ENCODE peak calls at places on chromosome 17, in six cellular contexts. One of them, this sample, is unnamed.

GRCh38 chr17:29619251-29619650 is 3.5 kb downstream of the CORO6 start:
- DNase-seq in fibroblast of mammary gland: peak; percentile 48
- DNase-seq in mammary epithelial cell: no peak
- DNase-seq in A549: no peak
- DNase-seq in AG04449: no peak
- DNase-seq in esophagus squamous epithelium: no peak
- DNase-seq in this sample: no peak

GRCh38 chr17:27354491-27355081 is 60.7 kb downstream of the WSB1 start:
- DNase-seq in fibroblast of mammary gland: no peak
- DNase-seq in mammary epithelial cell: peak; percentile 51
- DNase-seq in A549: no peak
- DNase-seq in AG04449: no peak
- DNase-seq in esophagus squamous epithelium: no peak
- DNase-seq in this sample: peak; percentile 56

GRCh38 chr17:69047368-69048263 is 13.1 kb downstream of the ABCA9 start:
- DNase-seq in fibroblast of mammary gland: peak; percentile 85
- DNase-seq in mammary epithelial cell: peak; percentile 52
- DNase-seq in A549: no peak
- DNase-seq in AG04449: peak; percentile 42
- DNase-seq in esophagus squamous epithelium: no peak
- DNase-seq in this sample: no peak

GRCh38 chr17:16027708-16028584 is 28.3 kb downstream of the TTC19 start:
- DNase-seq in fibroblast of mammary gland: peak; percentile 94
- DNase-seq in mammary epithelial cell: peak; percentile 92
- DNase-seq in A549: peak; percentile 95
- DNase-seq in AG04449: peak; percentile 76
- DNase-seq in esophagus squamous epithelium: no peak
- DNase-seq in this sample: no peak

GRCh38 chr17:31427684-31428083 is 36.2 kb downstream of the RAB11FIP4 start:
- DNase-seq in fibroblast of mammary gland: no peak
- DNase-seq in mammary epithelial cell: no peak
- DNase-seq in A549: no peak
- DNase-seq in AG04449: no peak
- DNase-seq in esophagus squamous epithelium: no peak
- DNase-seq in this sample: no peak

GRCh38 chr17:77637807-77638182 is 320.7 kb upstream of the TNRC6C start:
- DNase-seq in fibroblast of mammary gland: no peak
- DNase-seq in mammary epithelial cell: no peak
- DNase-seq in A549: no peak
- DNase-seq in AG04449: no peak
- DNase-seq in esophagus squamous epithelium: no peak
- DNase-seq in this sample: no peak

GRCh38 chr17:15954222-15954621 is 9.3 kb downstream of the ADORA2B start:
- DNase-seq in fibroblast of mammary gland: peak; percentile 84
- DNase-seq in mammary epithelial cell: peak; percentile 92
- DNase-seq in A549: peak; percentile 47
- DNase-seq in AG04449: peak; percentile 64
- DNase-seq in esophagus squamous epithelium: no peak
- DNase-seq in this sample: no peak

GRCh38 chr17:50596191-50597037 is 35.9 kb downstream of the CACNA1G start:
- DNase-seq in fibroblast of mammary gland: no peak
- DNase-seq in mammary epithelial cell: no peak
- DNase-seq in A549: no peak
- DNase-seq in AG04449: no peak
- DNase-seq in esophagus squamous epithelium: no peak
- DNase-seq in this sample: no peak

GRCh38 chr17:65901394-65901793 is 290.5 kb downstream of the CEP112 start:
- DNase-seq in fibroblast of mammary gland: no peak
- DNase-seq in mammary epithelial cell: no peak
- DNase-seq in A549: no peak
- DNase-seq in AG04449: no peak
- DNase-seq in esophagus squamous epithelium: no peak
- DNase-seq in this sample: no peak

GRCh38 chr17:32849879-32850278 is 27.0 kb downstream of the MYO1D start:
- DNase-seq in fibroblast of mammary gland: peak; percentile 58
- DNase-seq in mammary epithelial cell: no peak
- DNase-seq in A549: no peak
- DNase-seq in AG04449: no peak
- DNase-seq in esophagus squamous epithelium: no peak
- DNase-seq in this sample: no peak

GRCh38 chr17:77948690-77949114 is 9.8 kb upstream of the TNRC6C start:
- DNase-seq in fibroblast of mammary gland: peak; percentile 61
- DNase-seq in mammary epithelial cell: peak; percentile 49
- DNase-seq in A549: peak; percentile 74
- DNase-seq in AG04449: no peak
- DNase-seq in esophagus squamous epithelium: no peak
- DNase-seq in this sample: no peak

GRCh38 chr17:54967621-54968258 is 714 bp downstream of the COX11 start:
- DNase-seq in fibroblast of mammary gland: peak; percentile 66
- DNase-seq in mammary epithelial cell: peak; percentile 35
- DNase-seq in A549: peak; percentile 64
- DNase-seq in AG04449: no peak
- DNase-seq in esophagus squamous epithelium: no peak
- DNase-seq in this sample: no peak

GRCh38 chr17:32323784-32324590 is 18.0 kb downstream of the C17orf75 start:
- DNase-seq in fibroblast of mammary gland: no peak
- DNase-seq in mammary epithelial cell: peak; percentile 72
- DNase-seq in A549: no peak
- DNase-seq in AG04449: no peak
- DNase-seq in esophagus squamous epithelium: no peak
- DNase-seq in this sample: no peak

GRCh38 chr17:76540381-76541300 is 797 bp downstream of the PRCD start:
- DNase-seq in fibroblast of mammary gland: peak; percentile 94
- DNase-seq in mammary epithelial cell: peak; percentile 92
- DNase-seq in A549: peak; percentile 100
- DNase-seq in AG04449: no peak
- DNase-seq in esophagus squamous epithelium: no peak
- DNase-seq in this sample: peak; percentile 95

GRCh38 chr17:10622610-10623485 is 34.3 kb downstream of the MYH3 start:
- DNase-seq in fibroblast of mammary gland: no peak
- DNase-seq in mammary epithelial cell: peak; percentile 92
- DNase-seq in A549: no peak
- DNase-seq in AG04449: no peak
- DNase-seq in esophagus squamous epithelium: no peak
- DNase-seq in this sample: no peak

GRCh38 chr17:62565817-62566216 is 61.7 kb upstream of the MRC2 start:
- DNase-seq in fibroblast of mammary gland: peak; percentile 85
- DNase-seq in mammary epithelial cell: peak; percentile 78
- DNase-seq in A549: peak; percentile 42
- DNase-seq in AG04449: peak; percentile 44
- DNase-seq in esophagus squamous epithelium: no peak
- DNase-seq in this sample: no peak

GRCh38 chr17:38466346-38467315 is 38.4 kb downstream of the ARHGAP23 start:
- DNase-seq in fibroblast of mammary gland: no peak
- DNase-seq in mammary epithelial cell: no peak
- DNase-seq in A549: no peak
- DNase-seq in AG04449: no peak
- DNase-seq in esophagus squamous epithelium: no peak
- DNase-seq in this sample: no peak

GRCh38 chr17:50660042-50660886 is 25.6 kb downstream of the ABCC3 start:
- DNase-seq in fibroblast of mammary gland: peak; percentile 34
- DNase-seq in mammary epithelial cell: no peak
- DNase-seq in A549: peak; percentile 82
- DNase-seq in AG04449: no peak
- DNase-seq in esophagus squamous epithelium: no peak
- DNase-seq in this sample: no peak

GRCh38 chr17:4852504-4853075 is 19.4 kb downstream of the MINK1 start:
- DNase-seq in fibroblast of mammary gland: peak; percentile 58
- DNase-seq in mammary epithelial cell: peak; percentile 59
- DNase-seq in A549: no peak
- DNase-seq in AG04449: no peak
- DNase-seq in esophagus squamous epithelium: no peak
- DNase-seq in this sample: no peak

GRCh38 chr17:43779145-43780125 is 658 bp upstream of the DUSP3 start:
- DNase-seq in fibroblast of mammary gland: no peak
- DNase-seq in mammary epithelial cell: no peak
- DNase-seq in A549: peak; percentile 66
- DNase-seq in AG04449: no peak
- DNase-seq in esophagus squamous epithelium: no peak
- DNase-seq in this sample: no peak

GRCh38 chr17:80950466-80951120 is 41.0 kb upstream of the CHMP6 start:
- DNase-seq in fibroblast of mammary gland: no peak
- DNase-seq in mammary epithelial cell: no peak
- DNase-seq in A549: no peak
- DNase-seq in AG04449: no peak
- DNase-seq in esophagus squamous epithelium: no peak
- DNase-seq in this sample: no peak

DNA sequence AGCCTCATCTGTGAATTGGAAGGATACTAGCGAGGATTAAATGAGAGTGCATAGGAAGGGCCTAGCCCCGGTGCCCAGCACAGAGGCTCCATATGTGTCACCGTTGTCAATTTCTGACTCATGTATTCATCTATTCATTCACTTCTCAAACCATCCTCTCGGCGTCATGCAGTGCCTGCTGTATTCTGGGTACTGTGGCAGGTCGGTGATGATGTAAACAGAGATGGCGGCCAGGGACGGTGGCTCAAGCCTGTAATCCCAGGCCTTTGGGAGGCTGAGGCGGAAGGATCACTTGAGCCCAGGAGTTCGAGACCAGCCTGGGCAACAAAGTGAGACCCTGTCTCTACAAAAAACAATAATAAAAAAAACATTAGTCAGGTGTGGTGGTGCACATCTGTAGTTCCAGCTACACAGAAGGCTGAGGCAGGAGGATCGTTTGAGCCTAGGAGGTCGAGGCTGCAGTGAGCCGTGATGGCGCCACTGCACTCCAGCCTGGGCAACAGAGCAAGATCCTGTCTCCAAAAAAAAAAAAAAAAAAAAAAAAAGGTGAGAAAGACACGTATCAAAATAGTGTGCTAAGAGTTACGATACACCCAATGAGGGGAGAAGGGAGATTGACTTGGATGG is 4.3 kb upstream of the PPP1R1B start:
- DNase-seq in fibroblast of mammary gland: no peak
- DNase-seq in mammary epithelial cell: no peak
- DNase-seq in A549: peak; percentile 56
- DNase-seq in AG04449: no peak
- DNase-seq in esophagus squamous epithelium: no peak
- DNase-seq in this sample: no peak
- H3K4me3 ChIP-seq in fibroblast of mammary gland: no peak overlapping the region
- H3K4me3 ChIP-seq in mammary epithelial cell: no peak overlapping the region
- H3K4me3 ChIP-seq in A549: peak overlapping the region; percentile 12
- H3K4me3 ChIP-seq in AG04449: peak overlapping the region; percentile 8
- H3K4me3 ChIP-seq in esophagus squamous epithelium: no peak overlapping the region
- H3K4me3 ChIP-seq in this sample: no peak overlapping the region

DNA sequence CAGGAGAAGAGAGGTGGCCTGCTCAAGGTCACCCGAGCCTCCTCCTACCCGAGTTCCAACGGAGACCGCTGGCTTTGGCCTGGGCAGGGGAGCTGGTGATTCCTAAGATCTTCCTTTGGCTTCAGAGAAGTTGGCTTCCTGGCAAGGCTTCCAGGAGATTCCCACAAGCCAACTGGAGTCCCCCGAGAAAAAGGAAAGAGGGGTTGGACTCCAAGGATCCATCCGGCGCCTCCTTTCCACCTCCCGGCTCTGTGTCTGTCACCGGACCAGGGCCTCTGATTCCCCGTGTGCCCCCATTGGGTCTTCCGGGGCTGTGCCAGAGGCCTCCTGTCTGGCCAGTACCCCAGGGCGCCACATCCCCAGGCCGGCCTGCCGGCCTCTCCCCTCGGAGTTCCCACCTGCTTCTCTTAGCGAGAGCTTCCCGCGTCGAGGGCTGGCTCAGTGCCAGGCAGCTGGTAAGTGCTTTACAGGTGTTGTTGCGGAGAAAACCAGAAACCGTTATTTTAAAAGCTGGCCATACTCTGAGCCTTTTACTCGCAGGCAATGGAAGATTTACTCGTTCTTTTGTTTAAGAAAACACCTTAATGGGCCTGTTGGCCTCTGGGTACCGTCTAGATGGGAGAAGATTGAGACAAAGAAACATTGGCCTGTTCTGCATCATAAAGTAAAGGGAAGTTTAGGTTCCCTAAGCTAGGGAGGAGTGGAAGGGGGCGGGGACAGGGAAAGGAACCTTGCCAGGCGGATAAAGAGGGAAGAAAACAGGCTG is 258.4 kb upstream of the SDK2 start:
- DNase-seq in fibroblast of mammary gland: no peak
- DNase-seq in mammary epithelial cell: no peak
- DNase-seq in A549: no peak
- DNase-seq in AG04449: no peak
- DNase-seq in esophagus squamous epithelium: no peak
- DNase-seq in this sample: no peak
- H3K4me3 ChIP-seq in fibroblast of mammary gland: no peak overlapping the region
- H3K4me3 ChIP-seq in mammary epithelial cell: no peak overlapping the region
- H3K4me3 ChIP-seq in A549: no peak overlapping the region
- H3K4me3 ChIP-seq in AG04449: no peak overlapping the region
- H3K4me3 ChIP-seq in esophagus squamous epithelium: no peak overlapping the region
- H3K4me3 ChIP-seq in this sample: peak overlapping the region; percentile 56

GRCh38 chr17:49223168-49223516 is 7.4 kb downstream of the PHOSPHO1 start:
- DNase-seq in fibroblast of mammary gland: no peak
- DNase-seq in mammary epithelial cell: no peak
- DNase-seq in A549: no peak
- DNase-seq in AG04449: no peak
- DNase-seq in esophagus squamous epithelium: no peak
- DNase-seq in this sample: no peak

GRCh38 chr17:49225554-49226236 is 4.9 kb downstream of the PHOSPHO1 start:
- DNase-seq in fibroblast of mammary gland: no peak
- DNase-seq in mammary epithelial cell: no peak
- DNase-seq in A549: no peak
- DNase-seq in AG04449: no peak
- DNase-seq in esophagus squamous epithelium: no peak
- DNase-seq in this sample: no peak

GRCh38 chr17:49224198-49224996 is 6.2 kb downstream of the PHOSPHO1 start:
- DNase-seq in fibroblast of mammary gland: no peak
- DNase-seq in mammary epithelial cell: no peak
- DNase-seq in A549: no peak
- DNase-seq in AG04449: no peak
- DNase-seq in esophagus squamous epithelium: no peak
- DNase-seq in this sample: no peak

GRCh38 chr17:49224997-49225337 is 5.6 kb downstream of the PHOSPHO1 start:
- DNase-seq in fibroblast of mammary gland: no peak
- DNase-seq in mammary epithelial cell: no peak
- DNase-seq in A549: no peak
- DNase-seq in AG04449: no peak
- DNase-seq in esophagus squamous epithelium: no peak
- DNase-seq in this sample: no peak

GRCh38 chr17:49223517-49224197 is 6.9 kb downstream of the PHOSPHO1 start:
- DNase-seq in fibroblast of mammary gland: peak; percentile 26
- DNase-seq in mammary epithelial cell: no peak
- DNase-seq in A549: peak; percentile 87
- DNase-seq in AG04449: no peak
- DNase-seq in esophagus squamous epithelium: no peak
- DNase-seq in this sample: no peak
- H3K4me3 ChIP-seq in fibroblast of mammary gland: no peak overlapping the region
- H3K4me3 ChIP-seq in mammary epithelial cell: peak overlapping the region; percentile 11
- H3K4me3 ChIP-seq in A549: peak overlapping the region; percentile 0
- H3K4me3 ChIP-seq in AG04449: no peak overlapping the region
- H3K4me3 ChIP-seq in esophagus squamous epithelium: no peak overlapping the region
- H3K4me3 ChIP-seq in this sample: peak overlapping the region; percentile 39

DNA sequence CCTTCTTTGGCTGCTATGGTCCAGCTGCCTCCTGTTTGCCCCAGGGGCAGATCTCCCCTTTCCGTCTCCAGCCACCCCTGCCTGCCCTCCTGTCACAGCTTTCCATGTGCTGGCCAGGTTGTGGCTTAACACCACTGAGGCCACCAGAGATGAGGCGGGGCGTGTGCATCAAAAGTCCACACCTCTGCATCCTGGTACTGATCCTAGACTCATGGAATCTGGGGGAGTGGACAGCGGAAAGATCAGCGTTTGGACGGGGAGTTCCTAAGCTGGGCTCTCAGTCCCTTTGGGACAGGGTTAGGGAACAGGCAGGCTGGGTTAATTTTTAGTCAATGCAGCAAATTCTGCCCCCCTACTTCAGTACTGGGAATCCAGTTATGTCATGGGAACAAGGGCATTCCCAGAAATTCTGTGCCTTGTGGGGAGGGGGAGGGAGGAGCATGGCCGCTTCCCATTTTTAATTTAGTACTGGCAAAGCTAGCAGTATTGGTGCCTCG is 3.9 kb downstream of the IGFBP4 start:
- DNase-seq in fibroblast of mammary gland: peak; percentile 50
- DNase-seq in mammary epithelial cell: no peak
- DNase-seq in A549: no peak
- DNase-seq in AG04449: no peak
- DNase-seq in esophagus squamous epithelium: no peak
- DNase-seq in this sample: no peak
- H3K4me3 ChIP-seq in fibroblast of mammary gland: peak overlapping the region; percentile 30
- H3K4me3 ChIP-seq in mammary epithelial cell: no peak overlapping the region
- H3K4me3 ChIP-seq in A549: peak overlapping the region; percentile 78
- H3K4me3 ChIP-seq in AG04449: peak overlapping the region; percentile 99
- H3K4me3 ChIP-seq in esophagus squamous epithelium: no peak overlapping the region
- H3K4me3 ChIP-seq in this sample: peak overlapping the region; percentile 64

This sample was measured in coronary artery.